ENCODE peak calls at places on chromosome 2, in eight cellular contexts. One of them, this sample, is unnamed.

GRCh38 chr2:38709515-38710194 is 41.5 kb downstream of the SRSF7 start:
- DNase-seq in kidney epithelial cell: no peak
- DNase-seq in fibroblast of pulmonary artery: no peak
- DNase-seq in astrocyte of the spinal cord: no peak
- DNase-seq in mammary epithelial cell: no peak
- DNase-seq in colonic mucosa: no peak
- DNase-seq in AG04450: no peak
- DNase-seq in Panc1: no peak
- DNase-seq in this sample: no peak

GRCh38 chr2:31318360-31319336 is 84.7 kb downstream of the EHD3 start:
- DNase-seq in AG04450: peak; percentile 60
- DNase-seq in mammary epithelial cell: peak; percentile 48
- DNase-seq in astrocyte of the spinal cord: peak; percentile 91
- DNase-seq in Panc1: no peak
- DNase-seq in fibroblast of pulmonary artery: peak; percentile 31
- DNase-seq in kidney epithelial cell: no peak
- DNase-seq in colonic mucosa: peak; percentile 22
- DNase-seq in this sample: no peak

GRCh38 chr2:74915743-74916142 is 42.7 kb upstream of the POLE4 start:
- DNase-seq in mammary epithelial cell: peak; percentile 62
- DNase-seq in colonic mucosa: no peak
- DNase-seq in fibroblast of pulmonary artery: peak; percentile 12
- DNase-seq in kidney epithelial cell: peak; percentile 31
- DNase-seq in Panc1: no peak
- DNase-seq in astrocyte of the spinal cord: peak; percentile 60
- DNase-seq in AG04450: no peak
- DNase-seq in this sample: no peak

GRCh38 chr2:105144128-105144940 is 97.2 kb upstream of the GPR45 start:
- DNase-seq in kidney epithelial cell: no peak
- DNase-seq in astrocyte of the spinal cord: no peak
- DNase-seq in Panc1: no peak
- DNase-seq in colonic mucosa: no peak
- DNase-seq in AG04450: no peak
- DNase-seq in mammary epithelial cell: no peak
- DNase-seq in fibroblast of pulmonary artery: no peak
- DNase-seq in this sample: no peak

GRCh38 chr2:1561259-1561658 is 148.0 kb downstream of the TPO start:
- DNase-seq in kidney epithelial cell: no peak
- DNase-seq in Panc1: no peak
- DNase-seq in colonic mucosa: no peak
- DNase-seq in fibroblast of pulmonary artery: no peak
- DNase-seq in AG04450: no peak
- DNase-seq in mammary epithelial cell: no peak
- DNase-seq in astrocyte of the spinal cord: no peak
- DNase-seq in this sample: no peak

GRCh38 chr2:236131073-236131692 is 37.0 kb downstream of the GBX2 start:
- DNase-seq in Panc1: no peak
- DNase-seq in mammary epithelial cell: no peak
- DNase-seq in astrocyte of the spinal cord: no peak
- DNase-seq in kidney epithelial cell: no peak
- DNase-seq in AG04450: no peak
- DNase-seq in colonic mucosa: no peak
- DNase-seq in fibroblast of pulmonary artery: no peak
- DNase-seq in this sample: no peak

GRCh38 chr2:9002637-9003365 is 683 bp downstream of the MBOAT2 start:
- DNase-seq in astrocyte of the spinal cord: peak; percentile 37
- DNase-seq in AG04450: no peak
- DNase-seq in fibroblast of pulmonary artery: no peak
- DNase-seq in mammary epithelial cell: peak; percentile 39
- DNase-seq in colonic mucosa: peak; percentile 45
- DNase-seq in kidney epithelial cell: no peak
- DNase-seq in Panc1: no peak
- DNase-seq in this sample: no peak

GRCh38 chr2:4979127-4979526 is 713.1 kb upstream of the SOX11 start:
- DNase-seq in colonic mucosa: no peak
- DNase-seq in Panc1: no peak
- DNase-seq in fibroblast of pulmonary artery: no peak
- DNase-seq in astrocyte of the spinal cord: no peak
- DNase-seq in mammary epithelial cell: no peak
- DNase-seq in kidney epithelial cell: no peak
- DNase-seq in AG04450: no peak
- DNase-seq in this sample: no peak

GRCh38 chr2:120804446-120804845 is 68.8 kb downstream of the GLI2 start:
- DNase-seq in fibroblast of pulmonary artery: no peak
- DNase-seq in kidney epithelial cell: no peak
- DNase-seq in AG04450: no peak
- DNase-seq in colonic mucosa: no peak
- DNase-seq in Panc1: no peak
- DNase-seq in astrocyte of the spinal cord: no peak
- DNase-seq in mammary epithelial cell: no peak
- DNase-seq in this sample: no peak

GRCh38 chr2:67854103-67854502 is 208.7 kb downstream of the C1D start:
- DNase-seq in colonic mucosa: no peak
- DNase-seq in kidney epithelial cell: no peak
- DNase-seq in mammary epithelial cell: peak; percentile 5
- DNase-seq in Panc1: no peak
- DNase-seq in astrocyte of the spinal cord: no peak
- DNase-seq in fibroblast of pulmonary artery: no peak
- DNase-seq in AG04450: no peak
- DNase-seq in this sample: no peak

GRCh38 chr2:15797231-15797945 is 143.0 kb upstream of the MYCN start:
- DNase-seq in kidney epithelial cell: no peak
- DNase-seq in fibroblast of pulmonary artery: no peak
- DNase-seq in Panc1: no peak
- DNase-seq in astrocyte of the spinal cord: no peak
- DNase-seq in colonic mucosa: no peak
- DNase-seq in mammary epithelial cell: no peak
- DNase-seq in AG04450: no peak
- DNase-seq in this sample: no peak

GRCh38 chr2:156333274-156333950 is 891 bp upstream of the NR4A2 start:
- DNase-seq in kidney epithelial cell: no peak
- DNase-seq in astrocyte of the spinal cord: peak; percentile 50
- DNase-seq in Panc1: no peak
- DNase-seq in colonic mucosa: no peak
- DNase-seq in AG04450: no peak
- DNase-seq in mammary epithelial cell: peak; percentile 32
- DNase-seq in fibroblast of pulmonary artery: no peak
- DNase-seq in this sample: no peak

GRCh38 chr2:85435986-85436835 is 17.7 kb downstream of the SH2D6 start:
- DNase-seq in colonic mucosa: no peak
- DNase-seq in Panc1: no peak
- DNase-seq in kidney epithelial cell: no peak
- DNase-seq in AG04450: no peak
- DNase-seq in fibroblast of pulmonary artery: no peak
- DNase-seq in astrocyte of the spinal cord: no peak
- DNase-seq in mammary epithelial cell: no peak
- DNase-seq in this sample: no peak

DNA sequence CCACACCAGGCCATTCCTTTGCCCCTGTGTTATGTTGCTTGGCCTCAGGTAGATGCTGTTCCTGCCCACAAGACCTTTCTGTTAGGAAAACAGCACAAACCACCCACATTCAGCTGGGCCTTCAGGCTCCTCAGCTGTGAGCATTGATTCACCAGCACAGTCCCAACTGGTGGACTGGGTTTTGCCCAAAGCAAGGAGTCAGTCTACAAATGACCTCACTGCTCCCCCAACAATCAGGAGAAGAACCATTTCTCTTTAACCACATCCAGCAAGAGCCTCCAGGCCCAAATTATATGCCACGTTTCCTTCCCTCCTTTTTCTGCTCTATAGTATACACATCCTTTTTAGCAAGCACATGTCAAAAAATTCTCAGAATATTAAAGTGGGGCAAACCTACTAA is 5.2 kb downstream of the TMEM163 start:
- DNase-seq in astrocyte of the spinal cord: no peak
- DNase-seq in mammary epithelial cell: no peak
- DNase-seq in kidney epithelial cell: no peak
- DNase-seq in Panc1: no peak
- DNase-seq in fibroblast of pulmonary artery: no peak
- DNase-seq in colonic mucosa: no peak
- DNase-seq in AG04450: no peak
- DNase-seq in this sample: no peak
- H3K4me3 ChIP-seq in astrocyte of the spinal cord: no peak overlapping the region
- H3K4me3 ChIP-seq in mammary epithelial cell: no peak overlapping the region
- H3K4me3 ChIP-seq in kidney epithelial cell: no peak overlapping the region
- H3K4me3 ChIP-seq in Panc1: no peak overlapping the region
- H3K4me3 ChIP-seq in fibroblast of pulmonary artery: no peak overlapping the region
- H3K4me3 ChIP-seq in colonic mucosa: no peak overlapping the region
- H3K4me3 ChIP-seq in AG04450: no peak overlapping the region
- H3K4me3 ChIP-seq in this sample: no peak overlapping the region

GRCh38 chr2:40820319-40820718 is 368.4 kb upstream of the SLC8A1 start:
- DNase-seq in fibroblast of pulmonary artery: no peak
- DNase-seq in colonic mucosa: no peak
- DNase-seq in mammary epithelial cell: no peak
- DNase-seq in astrocyte of the spinal cord: peak; percentile 9
- DNase-seq in AG04450: no peak
- DNase-seq in kidney epithelial cell: no peak
- DNase-seq in Panc1: no peak
- DNase-seq in this sample: no peak
- TF ChIP-seq CTCF in fibroblast of pulmonary artery: no peak
- TF ChIP-seq CTCF in colonic mucosa: no peak
- TF ChIP-seq CTCF in mammary epithelial cell: no peak
- TF ChIP-seq CTCF in astrocyte of the spinal cord: peak; percentile 19
- TF ChIP-seq CTCF in AG04450: no peak
- TF ChIP-seq CTCF in kidney epithelial cell: peak; percentile 16
- TF ChIP-seq CTCF in Panc1: no peak
- TF ChIP-seq CTCF in this sample: no peak

GRCh38 chr2:177740718-177741117 is 331.9 kb downstream of the PDE11A start:
- DNase-seq in AG04450: no peak
- DNase-seq in Panc1: no peak
- DNase-seq in kidney epithelial cell: no peak
- DNase-seq in mammary epithelial cell: no peak
- DNase-seq in astrocyte of the spinal cord: no peak
- DNase-seq in fibroblast of pulmonary artery: no peak
- DNase-seq in colonic mucosa: no peak
- DNase-seq in this sample: no peak

GRCh38 chr2:177735318-177735803 is 337.2 kb downstream of the PDE11A start:
- DNase-seq in fibroblast of pulmonary artery: no peak
- DNase-seq in Panc1: no peak
- DNase-seq in colonic mucosa: no peak
- DNase-seq in kidney epithelial cell: no peak
- DNase-seq in astrocyte of the spinal cord: no peak
- DNase-seq in AG04450: no peak
- DNase-seq in mammary epithelial cell: no peak
- DNase-seq in this sample: no peak

GRCh38 chr2:177741866-177742265 is 330.7 kb downstream of the PDE11A start:
- DNase-seq in kidney epithelial cell: no peak
- DNase-seq in colonic mucosa: no peak
- DNase-seq in fibroblast of pulmonary artery: no peak
- DNase-seq in Panc1: no peak
- DNase-seq in AG04450: no peak
- DNase-seq in astrocyte of the spinal cord: no peak
- DNase-seq in mammary epithelial cell: no peak
- DNase-seq in this sample: no peak

GRCh38 chr2:177733322-177733855 is 339.2 kb downstream of the PDE11A start:
- DNase-seq in astrocyte of the spinal cord: no peak
- DNase-seq in mammary epithelial cell: no peak
- DNase-seq in fibroblast of pulmonary artery: no peak
- DNase-seq in kidney epithelial cell: no peak
- DNase-seq in AG04450: no peak
- DNase-seq in colonic mucosa: no peak
- DNase-seq in Panc1: no peak
- DNase-seq in this sample: no peak

GRCh38 chr2:177738461-177739234 is 333.9 kb downstream of the PDE11A start:
- DNase-seq in fibroblast of pulmonary artery: no peak
- DNase-seq in kidney epithelial cell: no peak
- DNase-seq in colonic mucosa: no peak
- DNase-seq in Panc1: no peak
- DNase-seq in mammary epithelial cell: no peak
- DNase-seq in AG04450: no peak
- DNase-seq in astrocyte of the spinal cord: no peak
- DNase-seq in this sample: no peak
- H3K4me3 ChIP-seq in fibroblast of pulmonary artery: no peak overlapping the region
- H3K4me3 ChIP-seq in kidney epithelial cell: no peak overlapping the region
- H3K4me3 ChIP-seq in colonic mucosa: no peak overlapping the region
- H3K4me3 ChIP-seq in Panc1: no peak overlapping the region
- H3K4me3 ChIP-seq in mammary epithelial cell: no peak overlapping the region
- H3K4me3 ChIP-seq in AG04450: no peak overlapping the region
- H3K4me3 ChIP-seq in astrocyte of the spinal cord: no peak overlapping the region
- H3K4me3 ChIP-seq in this sample: no peak overlapping the region

DNA sequence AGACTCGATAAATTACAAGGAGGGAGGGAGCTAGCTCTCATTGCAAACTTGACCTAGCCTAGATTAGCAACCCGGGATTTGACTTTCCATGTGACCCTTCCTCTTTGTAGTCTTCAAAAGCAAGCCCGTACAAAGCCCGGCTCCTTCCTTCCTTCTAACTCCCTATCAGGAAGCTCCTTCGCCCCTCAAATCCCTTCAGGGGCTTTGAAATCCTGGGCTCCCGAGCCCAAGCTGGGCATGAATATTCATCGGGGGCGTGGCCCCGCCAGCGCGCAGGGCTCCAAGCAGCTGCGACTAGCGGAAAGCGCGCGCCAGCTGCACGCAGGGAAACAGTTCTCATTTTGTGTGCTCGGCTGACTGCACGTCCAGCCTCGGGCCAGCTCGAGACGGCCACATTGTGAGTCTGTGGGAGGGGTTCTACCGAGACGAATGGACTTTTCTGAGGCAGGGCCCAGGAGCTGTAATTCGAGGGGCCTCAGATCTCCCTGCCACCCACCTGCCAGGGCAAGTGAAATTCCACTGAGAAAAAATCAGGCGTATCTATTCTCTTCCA is 84.0 kb upstream of the PELI1 start:
- DNase-seq in kidney epithelial cell: no peak
- DNase-seq in AG04450: peak; percentile 10
- DNase-seq in astrocyte of the spinal cord: peak; percentile 59
- DNase-seq in fibroblast of pulmonary artery: peak; percentile 65
- DNase-seq in Panc1: no peak
- DNase-seq in mammary epithelial cell: peak; percentile 59
- DNase-seq in colonic mucosa: peak; percentile 83
- DNase-seq in this sample: no peak
- TF ChIP-seq CTCF in kidney epithelial cell: no peak
- TF ChIP-seq CTCF in AG04450: peak; percentile 5
- TF ChIP-seq CTCF in astrocyte of the spinal cord: no peak
- TF ChIP-seq CTCF in fibroblast of pulmonary artery: no peak
- TF ChIP-seq CTCF in Panc1: no peak
- TF ChIP-seq CTCF in mammary epithelial cell: no peak
- TF ChIP-seq CTCF in colonic mucosa: no peak
- TF ChIP-seq CTCF in this sample: peak; percentile 10

This sample was measured in AG04449.